ENCODE peak calls at places on chromosomes 3 and 15, in nine cellular contexts. One of them, this sample, is unnamed.

GRCh38 chr3:170233532-170233931 is 11.3 kb downstream of the PRKCI start:
- DNase-seq in nephron progenitor cell: no peak
- DNase-seq in Panc1: no peak
- DNase-seq in hepatocyte: peak; percentile 21
- DNase-seq in glutamatergic neuron: no peak
- DNase-seq in foreskin fibroblast: peak; percentile 43
- DNase-seq in GM12878: no peak
- DNase-seq in OCI-LY7: no peak
- DNase-seq in astrocyte of the cerebellum: peak; percentile 23
- DNase-seq in this sample: no peak

GRCh38 chr3:414063-414462 is 217.5 kb downstream of the CHL1 start:
- DNase-seq in nephron progenitor cell: no peak
- DNase-seq in Panc1: no peak
- DNase-seq in hepatocyte: peak; percentile 49
- DNase-seq in glutamatergic neuron: no peak
- DNase-seq in foreskin fibroblast: no peak
- DNase-seq in GM12878: no peak
- DNase-seq in OCI-LY7: peak; percentile 43
- DNase-seq in astrocyte of the cerebellum: peak; percentile 4
- DNase-seq in this sample: peak; percentile 13

GRCh38 chr3:77917225-77917624 is 877.3 kb downstream of the ROBO2 start:
- DNase-seq in nephron progenitor cell: no peak
- DNase-seq in Panc1: no peak
- DNase-seq in hepatocyte: no peak
- DNase-seq in glutamatergic neuron: no peak
- DNase-seq in foreskin fibroblast: no peak
- DNase-seq in GM12878: no peak
- DNase-seq in OCI-LY7: no peak
- DNase-seq in astrocyte of the cerebellum: no peak
- DNase-seq in this sample: no peak

GRCh38 chr15:31511707-31512310 is 185.2 kb downstream of the KLF13 start:
- DNase-seq in nephron progenitor cell: no peak
- DNase-seq in Panc1: no peak
- DNase-seq in hepatocyte: no peak
- DNase-seq in glutamatergic neuron: no peak
- DNase-seq in foreskin fibroblast: no peak
- DNase-seq in GM12878: peak; percentile 25
- DNase-seq in OCI-LY7: no peak
- DNase-seq in astrocyte of the cerebellum: no peak
- DNase-seq in this sample: peak; percentile 43

GRCh38 chr3:112814256-112814655 is 32.4 kb downstream of the CD200R1L start:
- DNase-seq in nephron progenitor cell: no peak
- DNase-seq in Panc1: peak; percentile 8
- DNase-seq in hepatocyte: peak; percentile 58
- DNase-seq in glutamatergic neuron: no peak
- DNase-seq in foreskin fibroblast: peak; percentile 51
- DNase-seq in GM12878: no peak
- DNase-seq in OCI-LY7: peak; percentile 28
- DNase-seq in astrocyte of the cerebellum: peak; percentile 62
- DNase-seq in this sample: no peak

GRCh38 chr3:133283958-133284807 is 115.7 kb upstream of the BFSP2 start:
- DNase-seq in nephron progenitor cell: no peak
- DNase-seq in Panc1: no peak
- DNase-seq in hepatocyte: no peak
- DNase-seq in glutamatergic neuron: no peak
- DNase-seq in foreskin fibroblast: no peak
- DNase-seq in GM12878: no peak
- DNase-seq in OCI-LY7: no peak
- DNase-seq in astrocyte of the cerebellum: no peak
- DNase-seq in this sample: no peak

GRCh38 chr15:42736178-42736792 is 643 bp downstream of the CDAN1 start:
- DNase-seq in nephron progenitor cell: no peak
- DNase-seq in Panc1: no peak
- DNase-seq in hepatocyte: peak; percentile 59
- DNase-seq in glutamatergic neuron: no peak
- DNase-seq in foreskin fibroblast: no peak
- DNase-seq in GM12878: no peak
- DNase-seq in OCI-LY7: peak; percentile 46
- DNase-seq in astrocyte of the cerebellum: no peak
- DNase-seq in this sample: peak; percentile 73

GRCh38 chr3:183259087-183259486 is 6.0 kb downstream of the B3GNT5 start:
- DNase-seq in nephron progenitor cell: no peak
- DNase-seq in Panc1: no peak
- DNase-seq in hepatocyte: no peak
- DNase-seq in glutamatergic neuron: no peak
- DNase-seq in foreskin fibroblast: no peak
- DNase-seq in GM12878: no peak
- DNase-seq in OCI-LY7: no peak
- DNase-seq in astrocyte of the cerebellum: no peak
- DNase-seq in this sample: no peak

GRCh38 chr3:131535131-131535530 is 32.4 kb upstream of the MRPL3 start:
- DNase-seq in nephron progenitor cell: no peak
- DNase-seq in Panc1: no peak
- DNase-seq in hepatocyte: no peak
- DNase-seq in glutamatergic neuron: no peak
- DNase-seq in foreskin fibroblast: peak; percentile 57
- DNase-seq in GM12878: no peak
- DNase-seq in OCI-LY7: no peak
- DNase-seq in astrocyte of the cerebellum: peak; percentile 81
- DNase-seq in this sample: no peak

GRCh38 chr15:61186905-61187865 is 41.9 kb downstream of the RORA start:
- DNase-seq in nephron progenitor cell: no peak
- DNase-seq in Panc1: no peak
- DNase-seq in hepatocyte: no peak
- DNase-seq in glutamatergic neuron: no peak
- DNase-seq in foreskin fibroblast: no peak
- DNase-seq in GM12878: no peak
- DNase-seq in OCI-LY7: no peak
- DNase-seq in astrocyte of the cerebellum: no peak
- DNase-seq in this sample: no peak

GRCh38 chr15:39944711-39945110 is 10.8 kb downstream of the EIF2AK4 start:
- DNase-seq in nephron progenitor cell: no peak
- DNase-seq in Panc1: no peak
- DNase-seq in hepatocyte: no peak
- DNase-seq in glutamatergic neuron: no peak
- DNase-seq in foreskin fibroblast: no peak
- DNase-seq in GM12878: no peak
- DNase-seq in OCI-LY7: no peak
- DNase-seq in astrocyte of the cerebellum: peak; percentile 94
- DNase-seq in this sample: no peak

GRCh38 chr3:172655388-172655787 is 55.5 kb downstream of the NCEH1 start:
- DNase-seq in nephron progenitor cell: no peak
- DNase-seq in Panc1: no peak
- DNase-seq in hepatocyte: no peak
- DNase-seq in glutamatergic neuron: no peak
- DNase-seq in foreskin fibroblast: no peak
- DNase-seq in GM12878: no peak
- DNase-seq in OCI-LY7: no peak
- DNase-seq in astrocyte of the cerebellum: no peak
- DNase-seq in this sample: no peak

GRCh38 chr15:64144565-64145281 is 6.8 kb upstream of the SNX22 start:
- DNase-seq in nephron progenitor cell: no peak
- DNase-seq in Panc1: no peak
- DNase-seq in hepatocyte: no peak
- DNase-seq in glutamatergic neuron: no peak
- DNase-seq in foreskin fibroblast: no peak
- DNase-seq in GM12878: peak; percentile 79
- DNase-seq in OCI-LY7: peak; percentile 35
- DNase-seq in astrocyte of the cerebellum: no peak
- DNase-seq in this sample: peak; percentile 85

GRCh38 chr3:164465172-164465571 is 613.1 kb downstream of the SI start:
- DNase-seq in nephron progenitor cell: no peak
- DNase-seq in Panc1: no peak
- DNase-seq in hepatocyte: no peak
- DNase-seq in glutamatergic neuron: no peak
- DNase-seq in foreskin fibroblast: no peak
- DNase-seq in GM12878: no peak
- DNase-seq in OCI-LY7: no peak
- DNase-seq in astrocyte of the cerebellum: peak; percentile 6
- DNase-seq in this sample: no peak

GRCh38 chr3:30225021-30225420 is 381.4 kb upstream of the TGFBR2 start:
- DNase-seq in nephron progenitor cell: no peak
- DNase-seq in Panc1: no peak
- DNase-seq in hepatocyte: no peak
- DNase-seq in glutamatergic neuron: no peak
- DNase-seq in foreskin fibroblast: no peak
- DNase-seq in GM12878: no peak
- DNase-seq in OCI-LY7: no peak
- DNase-seq in astrocyte of the cerebellum: no peak
- DNase-seq in this sample: no peak

GRCh38 chr3:35322070-35322469 is 317.3 kb upstream of the ARPP21 start:
- DNase-seq in nephron progenitor cell: no peak
- DNase-seq in Panc1: no peak
- DNase-seq in hepatocyte: no peak
- DNase-seq in glutamatergic neuron: no peak
- DNase-seq in foreskin fibroblast: peak; percentile 53
- DNase-seq in GM12878: no peak
- DNase-seq in OCI-LY7: no peak
- DNase-seq in astrocyte of the cerebellum: no peak
- DNase-seq in this sample: no peak

GRCh38 chr15:69760890-69761568 is 308.4 kb downstream of the RPLP1 start:
- DNase-seq in nephron progenitor cell: no peak
- DNase-seq in Panc1: peak; percentile 17
- DNase-seq in hepatocyte: peak; percentile 84
- DNase-seq in glutamatergic neuron: no peak
- DNase-seq in foreskin fibroblast: peak; percentile 96
- DNase-seq in GM12878: peak; percentile 62
- DNase-seq in OCI-LY7: peak; percentile 57
- DNase-seq in astrocyte of the cerebellum: peak; percentile 98
- DNase-seq in this sample: peak; percentile 59

GRCh38 chr3:170476291-170476690 is 57.6 kb downstream of the CLDN11 start:
- DNase-seq in nephron progenitor cell: no peak
- DNase-seq in Panc1: no peak
- DNase-seq in hepatocyte: no peak
- DNase-seq in glutamatergic neuron: no peak
- DNase-seq in foreskin fibroblast: no peak
- DNase-seq in GM12878: no peak
- DNase-seq in OCI-LY7: no peak
- DNase-seq in astrocyte of the cerebellum: no peak
- DNase-seq in this sample: no peak

GRCh38 chr15:87706001-87706400 is 550.5 kb downstream of the NTRK3 start:
- DNase-seq in nephron progenitor cell: no peak
- DNase-seq in Panc1: no peak
- DNase-seq in hepatocyte: no peak
- DNase-seq in glutamatergic neuron: no peak
- DNase-seq in foreskin fibroblast: no peak
- DNase-seq in GM12878: no peak
- DNase-seq in OCI-LY7: no peak
- DNase-seq in astrocyte of the cerebellum: no peak
- DNase-seq in this sample: no peak

GRCh38 chr15:96332854-96333193 is 2.3 kb downstream of the NR2F2 start:
- DNase-seq in nephron progenitor cell: no peak
- DNase-seq in Panc1: no peak
- DNase-seq in hepatocyte: no peak
- DNase-seq in glutamatergic neuron: no peak
- DNase-seq in foreskin fibroblast: no peak
- DNase-seq in GM12878: no peak
- DNase-seq in OCI-LY7: no peak
- DNase-seq in astrocyte of the cerebellum: no peak
- DNase-seq in this sample: no peak
- TF ChIP-seq CTCF in nephron progenitor cell: no peak
- TF ChIP-seq CTCF in Panc1: no peak
- TF ChIP-seq CTCF in hepatocyte: no peak
- TF ChIP-seq CTCF in glutamatergic neuron: no peak
- TF ChIP-seq CTCF in foreskin fibroblast: no peak
- TF ChIP-seq CTCF in GM12878: no peak
- TF ChIP-seq CTCF in OCI-LY7: no peak
- TF ChIP-seq CTCF in astrocyte of the cerebellum: no peak
- TF ChIP-seq CTCF in this sample: no peak

GRCh38 chr3:58214484-58215316 is 3.9 kb upstream of the DNASE1L3 start:
- DNase-seq in nephron progenitor cell: no peak
- DNase-seq in Panc1: no peak
- DNase-seq in hepatocyte: peak; percentile 37
- DNase-seq in glutamatergic neuron: no peak
- DNase-seq in foreskin fibroblast: peak; percentile 17
- DNase-seq in GM12878: peak; percentile 96
- DNase-seq in OCI-LY7: peak; percentile 81
- DNase-seq in astrocyte of the cerebellum: no peak
- DNase-seq in this sample: peak; percentile 60
- TF ChIP-seq CTCF in nephron progenitor cell: no peak
- TF ChIP-seq CTCF in Panc1: no peak
- TF ChIP-seq CTCF in hepatocyte: no peak
- TF ChIP-seq CTCF in glutamatergic neuron: no peak
- TF ChIP-seq CTCF in foreskin fibroblast: no peak
- TF ChIP-seq CTCF in GM12878: peak; percentile 53
- TF ChIP-seq CTCF in OCI-LY7: peak; percentile 54
- TF ChIP-seq CTCF in astrocyte of the cerebellum: no peak
- TF ChIP-seq CTCF in this sample: no peak

DNA sequence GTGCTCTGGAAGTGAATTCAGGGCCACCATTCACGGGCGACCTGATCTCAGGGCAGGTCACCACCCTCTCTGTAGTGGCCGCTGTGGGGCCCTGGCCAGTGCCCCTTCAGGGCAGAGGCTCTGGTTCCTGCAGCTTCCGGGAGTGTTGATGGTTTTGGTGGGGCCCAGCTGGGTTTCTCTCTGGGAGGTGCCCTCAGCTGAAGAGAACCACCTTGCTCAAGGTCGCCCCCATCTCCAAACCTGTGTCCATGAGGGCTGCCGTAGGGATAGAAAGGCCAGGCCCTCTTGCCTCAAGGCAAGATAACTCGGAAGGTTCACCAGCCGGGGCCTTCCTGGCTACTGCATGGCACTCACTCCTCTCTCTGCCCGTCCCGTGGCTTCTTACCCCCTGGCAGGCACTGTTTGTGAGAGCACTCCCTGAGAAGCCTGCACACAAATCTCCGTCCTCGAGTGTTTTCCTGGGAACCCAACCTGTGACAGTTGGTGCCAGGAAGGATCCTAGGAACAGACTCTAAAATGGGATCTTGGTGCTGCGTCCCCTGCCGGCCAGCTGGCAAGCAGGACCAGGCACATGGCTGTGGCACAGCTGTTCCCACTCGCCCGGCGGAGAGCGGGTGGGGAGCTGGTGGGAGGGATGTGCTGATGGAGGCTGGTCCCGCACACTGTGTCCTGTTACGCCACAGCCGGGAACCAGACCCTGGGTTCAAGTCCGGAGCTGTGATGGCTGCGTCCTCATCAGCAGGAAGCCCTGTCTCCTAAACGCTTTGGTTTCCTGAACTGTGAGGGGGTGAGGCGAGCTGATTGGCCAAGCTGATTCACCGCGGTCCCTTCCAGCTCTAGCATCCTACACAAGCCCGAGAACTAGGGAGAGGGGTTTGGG is 23.2 kb upstream of the PIGZ start:
- DNase-seq in nephron progenitor cell: no peak
- DNase-seq in Panc1: no peak
- DNase-seq in hepatocyte: no peak
- DNase-seq in glutamatergic neuron: no peak
- DNase-seq in foreskin fibroblast: no peak
- DNase-seq in GM12878: no peak
- DNase-seq in OCI-LY7: no peak
- DNase-seq in astrocyte of the cerebellum: no peak
- DNase-seq in this sample: no peak
- TF ChIP-seq CTCF in nephron progenitor cell: no peak
- TF ChIP-seq CTCF in Panc1: no peak
- TF ChIP-seq CTCF in hepatocyte: no peak
- TF ChIP-seq CTCF in glutamatergic neuron: no peak
- TF ChIP-seq CTCF in foreskin fibroblast: no peak
- TF ChIP-seq CTCF in GM12878: no peak
- TF ChIP-seq CTCF in OCI-LY7: no peak
- TF ChIP-seq CTCF in astrocyte of the cerebellum: no peak
- TF ChIP-seq CTCF in this sample: no peak

GRCh38 chr15:90598053-90598577 is 68.4 kb downstream of the CRTC3 start:
- DNase-seq in nephron progenitor cell: no peak
- DNase-seq in Panc1: no peak
- DNase-seq in hepatocyte: peak; percentile 45
- DNase-seq in glutamatergic neuron: no peak
- DNase-seq in foreskin fibroblast: no peak
- DNase-seq in GM12878: peak; percentile 46
- DNase-seq in OCI-LY7: peak; percentile 57
- DNase-seq in astrocyte of the cerebellum: no peak
- DNase-seq in this sample: peak; percentile 71
- TF ChIP-seq CTCF in nephron progenitor cell: no peak
- TF ChIP-seq CTCF in Panc1: no peak
- TF ChIP-seq CTCF in hepatocyte: no peak
- TF ChIP-seq CTCF in glutamatergic neuron: no peak
- TF ChIP-seq CTCF in foreskin fibroblast: peak; percentile 7
- TF ChIP-seq CTCF in GM12878: peak; percentile 32
- TF ChIP-seq CTCF in OCI-LY7: peak; percentile 51
- TF ChIP-seq CTCF in astrocyte of the cerebellum: no peak
- TF ChIP-seq CTCF in this sample: peak; percentile 29